ENCODE peak calls at places on chromosomes 13 and 19, in four cellular contexts. O is amniotic stem cell, K is K562, Z is PC-3. Y is an unnamed sample.

GRCh38 chr19:7366701-7367420 is 18.1 kb downstream of the ARHGEF18 start:
- DNase-seq in O (no peak), Z (peak), K (peak), Y (no peak)

GRCh38 chr13:74920361-74920760 is 561.6 kb downstream of the TBC1D4 start:
- DNase-seq in Z (no peak), K (peak), O (no peak), Y (no peak)

GRCh38 chr13:49220035-49220855 is at the start of gene MLNR:
- DNase-seq in O (no peak), Z (no peak), K (peak), Y (peak)

GRCh38 chr19:16698914-16699313 is 20.7 kb upstream of the NWD1 start:
- DNase-seq in Z (no peak), O (no peak), K (no peak), Y (no peak)

GRCh38 chr13:25727776-25728175 is 324.0 kb downstream of the SHISA2 start:
- DNase-seq in O (no peak), Z (no peak), K (no peak), Y (no peak)

GRCh38 chr19:342801-343421 is 1.7 kb downstream of the MIER2 start:
- DNase-seq in Z (peak), K (no peak), O (peak), Y (no peak)

GRCh38 chr19:45762870-45763631 is 6.0 kb downstream of the SIX5 start:
- DNase-seq in O (no peak), K (no peak), Z (no peak), Y (no peak)

GRCh38 chr13:109933476-109933875 is 147.1 kb upstream of the IRS2 start:
- DNase-seq in Z (no peak), K (no peak), O (no peak), Y (no peak)

GRCh38 chr13:107329991-107330390 is 762.1 kb upstream of the ARGLU1 start:
- DNase-seq in K (no peak), O (no peak), Z (no peak), Y (no peak)

GRCh38 chr13:38462605-38463004 is 113.0 kb downstream of the UFM1 start:
- DNase-seq in Z (no peak), O (no peak), K (no peak), Y (no peak)

GRCh38 chr13:35964764-35965163 is 166.4 kb downstream of the DCLK1 start:
- DNase-seq in O (peak), K (no peak), Z (peak), Y (no peak)

GRCh38 chr13:31598990-31599389 is 140.3 kb upstream of the RXFP2 start:
- DNase-seq in O (no peak), Z (no peak), K (no peak), Y (no peak)

GRCh38 chr13:74550039-74550438 is 415.8 kb upstream of the KLF12 start:
- DNase-seq in K (no peak), Z (no peak), O (no peak), Y (no peak)

GRCh38 chr19:50171752-50172151 is 8.7 kb upstream of the IZUMO2 start:
- DNase-seq in O (no peak), Z (peak), K (no peak), Y (no peak)

GRCh38 chr13:33284916-33285315 is 639 bp downstream of the STARD13 start:
- DNase-seq in O (no peak), Z (peak), K (no peak), Y (no peak)

GRCh38 chr19:54077334-54077733 is 3.8 kb downstream of the TARM1 start:
- DNase-seq in Z (no peak), K (peak), O (no peak), Y (no peak)

GRCh38 chr19:12840091-12841079 is 2.1 kb downstream of the MAST1 start:
- DNase-seq in O (peak), K (peak), Z (peak), Y (peak)

GRCh38 chr13:35723061-35723461 is 246.6 kb upstream of the MAB21L1 start:
- DNase-seq in K (no peak), Z (no peak), O (no peak), Y (no peak)

GRCh38 chr19:34260771-34261173 is 6.4 kb downstream of the GARRE1 start:
- DNase-seq in O (no peak), Z (no peak), K (peak), Y (no peak)

GRCh38 chr13:111458739-111459138 is 138.3 kb downstream of the TEX29 start:
- DNase-seq in Z (no peak), K (no peak), O (no peak), Y (no peak)

Y was measured in HEK293T.